ENCODE peak calls at places on chromosomes 2 and 18, in four cellular contexts. F is HepG2, B is SK-N-SH, O is HCT116. T is an unnamed sample.

GRCh38 chr2:54384301-54385035 is 71.7 kb upstream of the SPTBN1 start:
- DNase-seq in F (peak), B (no peak), O (no peak), T (no peak)

GRCh38 chr2:190455358-190456095 is 47.4 kb downstream of the MFSD6 start:
- DNase-seq in O (no peak), B (no peak), F (no peak), T (no peak)

GRCh38 chr2:62333961-62334360 is 138.0 kb downstream of the B3GNT2 start:
- DNase-seq in B (peak), O (no peak), F (no peak), T (peak)

GRCh38 chr2:234257859-234258561 is 207.5 kb downstream of the SPP2 start:
- DNase-seq in B (peak), F (peak), O (peak), T (peak)

GRCh38 chr2:232299084-232299483 is 79.5 kb upstream of the ALPP start:
- DNase-seq in O (no peak), B (no peak), F (no peak), T (no peak)

GRCh38 chr18:6645246-6645645 is 84.3 kb upstream of the ARHGAP28 start:
- DNase-seq in F (no peak), O (no peak), B (no peak), T (no peak)

GRCh38 chr18:4639628-4640310 is 184.7 kb upstream of the DLGAP1 start:
- DNase-seq in B (no peak), F (no peak), O (no peak), T (no peak)

GRCh38 chr2:30621836-30622235 is 174.8 kb downstream of the LCLAT1 start:
- DNase-seq in B (no peak), F (no peak), O (no peak), T (no peak)

GRCh38 chr18:54775686-54776085 is 52.6 kb upstream of the RAB27B start:
- DNase-seq in O (peak), B (peak), F (no peak), T (no peak)

GRCh38 chr2:12890481-12890980 is 173.8 kb downstream of the TRIB2 start:
- DNase-seq in O (no peak), B (no peak), F (no peak), T (no peak)

GRCh38 chr2:185279999-185280398 is 458.6 kb upstream of the FSIP2 start:
- DNase-seq in O (no peak), B (peak), F (peak), T (peak)

GRCh38 chr2:222311978-222312738 is 13.4 kb upstream of the PAX3 start:
- DNase-seq in B (no peak), F (no peak), O (no peak), T (no peak)

GRCh38 chr18:59478591-59478990 is 119.5 kb upstream of the LMAN1 start:
- DNase-seq in F (no peak), O (no peak), B (peak), T (no peak)

GRCh38 chr2:9950521-9951271 is 797 bp upstream of the GRHL1 start:
- DNase-seq in F (no peak), O (no peak), B (no peak), T (peak)

GRCh38 chr2:69222984-69223658 is 163.9 kb downstream of the GFPT1 start:
- DNase-seq in F (no peak), O (no peak), B (no peak), T (no peak)

GRCh38 chr18:79525556-79526467 is 130.1 kb downstream of the NFATC1 start:
- DNase-seq in B (no peak), O (no peak), F (no peak), T (no peak)

GRCh38 chr2:20571644-20572215 is 79.2 kb downstream of the HS1BP3 start:
- DNase-seq in F (no peak), B (no peak), O (no peak), T (no peak)

GRCh38 chr2:218024336-218024735 is 21.5 kb upstream of the TNS1 start:
- DNase-seq in O (no peak), F (no peak), B (peak), T (no peak)

GRCh38 chr2:24628746-24629145 is 137.7 kb downstream of the NCOA1 start:
- DNase-seq in F (no peak), B (no peak), O (no peak), T (no peak)

GRCh38 chr2:187050409-187050998 is 201.5 kb upstream of the ZSWIM2 start:
- DNase-seq in F (no peak), B (no peak), O (no peak), T (no peak)

GRCh38 chr2:27162151-27163121 is 13.6 kb downstream of the TCF23 start:
- DNase-seq in B (no peak), O (no peak), F (peak), T (peak)

GRCh38 chr2:179344280-179344961 is 79.8 kb upstream of the SESTD1 start:
- DNase-seq in F (peak), O (no peak), B (no peak), T (no peak)

GRCh38 chr18:31225668-31226067 is 63.0 kb upstream of the DSC1 start:
- DNase-seq in B (no peak), O (no peak), F (peak), T (no peak)

GRCh38 chr18:58364867-58365533 is 263.9 kb downstream of the ALPK2 start:
- DNase-seq in B (no peak), F (no peak), O (no peak), T (no peak)

GRCh38 chr2:174759381-174760064 is 4.7 kb downstream of the CHRNA1 start:
- DNase-seq in O (no peak), F (no peak), B (no peak), T (no peak)

GRCh38 chr2:64606495-64607363 is 47.0 kb downstream of the SERTAD2 start:
- DNase-seq in O (no peak), B (no peak), F (peak), T (peak)

GRCh38 chr2:25651066-25651465 is 22.3 kb downstream of the DTNB start:
- DNase-seq in F (no peak), O (no peak), B (no peak), T (peak)

DNA sequence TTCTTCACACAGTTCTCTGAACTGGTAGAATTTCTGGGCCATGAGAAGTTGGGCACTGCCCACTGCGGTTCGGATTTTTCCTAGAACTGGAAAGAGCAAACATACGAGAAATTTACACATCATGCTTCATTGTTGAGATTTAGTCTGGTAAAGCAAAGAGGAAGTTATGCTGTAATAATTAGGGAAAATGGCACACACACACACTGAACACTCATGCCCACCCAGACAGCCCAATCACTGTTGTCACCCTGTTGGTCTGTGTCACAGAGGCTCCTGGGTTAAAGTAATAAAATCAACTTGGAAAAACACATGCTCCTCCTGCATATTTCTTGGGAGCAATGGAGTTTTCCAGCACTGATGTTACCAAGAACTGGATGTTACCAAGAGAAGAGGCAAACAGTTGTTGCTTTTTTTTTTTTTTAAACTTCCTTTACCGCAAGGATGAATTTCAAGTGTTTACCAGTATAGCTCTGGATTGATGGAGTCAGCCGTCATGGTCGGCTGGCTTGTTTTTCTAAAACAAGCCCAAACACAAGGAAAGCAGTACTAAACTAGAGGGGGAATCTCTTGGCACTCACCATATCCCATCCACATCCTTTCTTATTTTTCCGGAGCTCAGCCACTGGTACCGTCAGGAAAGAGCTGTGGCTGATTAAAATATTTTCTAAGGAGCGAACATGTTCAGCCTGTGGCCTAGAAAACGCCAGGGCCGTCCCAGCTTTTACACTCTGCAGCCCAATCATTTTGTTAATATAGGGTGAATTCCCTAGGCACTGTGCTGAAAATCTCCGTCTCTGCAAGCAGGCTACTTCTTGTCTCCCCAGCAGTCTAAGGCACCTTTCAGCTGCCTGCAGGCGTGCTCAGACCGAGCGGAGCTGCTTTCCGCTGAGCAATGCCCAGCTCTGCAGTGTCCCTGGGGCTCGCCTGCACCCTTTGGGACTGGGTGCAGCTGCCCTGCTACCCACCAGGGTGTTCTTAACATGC is 58.9 kb downstream of the TGIF1 start:
- DNase-seq in B (no peak), F (no peak), O (no peak), T (no peak)
- TF ChIP-seq JUND in B (no peak), F (no peak), O (no peak), T (no peak)

GRCh38 chr2:229673676-229674075 is 40.7 kb downstream of the DNER start:
- DNase-seq in O (no peak), F (no peak), B (no peak), T (peak)
- TF ChIP-seq JUND in O (no peak), F (no peak), B (no peak), T (no peak)

GRCh38 chr18:25467226-25468065 is 115.5 kb upstream of the ZNF521 start:
- DNase-seq in F (no peak), O (no peak), B (no peak), T (no peak)
- TF ChIP-seq JUND in F (no peak), O (no peak), B (peak), T (no peak)

GRCh38 chr18:62486290-62486964 is 36.4 kb upstream of the ZCCHC2 start:
- DNase-seq in O (peak), F (peak), B (no peak), T (peak)
- TF ChIP-seq JUND in O (peak), F (no peak), B (peak), T (no peak)

DNA sequence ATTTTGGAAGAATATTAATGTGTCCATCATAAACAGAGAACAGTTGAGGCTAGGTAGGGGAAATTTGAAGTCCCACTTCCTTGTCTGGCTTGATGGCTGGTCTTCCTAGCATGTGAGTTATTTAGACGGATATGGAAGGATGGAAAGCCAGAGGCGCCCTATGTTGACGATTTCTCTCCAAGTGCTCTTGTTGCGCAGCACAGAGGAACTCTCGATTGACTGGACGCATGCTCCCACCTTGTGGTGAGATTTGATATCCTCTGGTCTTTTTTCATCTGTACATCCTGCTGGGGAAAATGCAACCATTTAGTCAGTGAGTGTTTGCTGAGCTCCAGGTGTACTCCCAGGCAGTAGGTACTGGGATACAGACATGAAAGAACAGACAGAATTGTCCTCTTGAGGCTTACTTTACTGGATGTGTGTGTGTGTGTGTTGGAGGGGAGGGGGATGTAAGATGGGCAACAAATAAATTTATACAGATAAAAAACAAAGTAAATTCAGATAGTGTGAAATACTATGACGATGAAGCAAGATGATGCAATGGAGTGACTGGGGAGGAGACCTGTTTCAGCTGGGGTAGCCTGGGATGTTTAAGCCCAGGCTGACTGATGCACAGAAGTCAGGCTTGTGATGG is 137.2 kb downstream of the TRIM43 start:
- DNase-seq in O (peak), F (peak), B (peak), T (peak)
- TF ChIP-seq JUND in O (no peak), F (no peak), B (no peak), T (no peak)

GRCh38 chr2:160087854-160088745 is 25.7 kb upstream of the PLA2R1 start:
- DNase-seq in O (no peak), F (peak), B (no peak), T (no peak)
- TF ChIP-seq JUND in O (no peak), F (no peak), B (no peak), T (no peak)

GRCh38 chr18:42860011-42860410 is 255.5 kb downstream of the RIT2 start:
- DNase-seq in O (no peak), B (no peak), F (no peak), T (no peak)
- TF ChIP-seq JUND in O (no peak), B (no peak), F (no peak), T (no peak)

GRCh38 chr2:199459286-199460100 is 1.8 kb upstream of the SATB2 start:
- DNase-seq in B (peak), O (peak), F (peak), T (peak)
- TF ChIP-seq JUND in B (no peak), O (no peak), F (no peak), T (no peak)

GRCh38 chr2:241764272-241765241 is 12.1 kb upstream of the GAL3ST2 start:
- DNase-seq in B (peak), F (no peak), O (no peak), T (no peak)
- TF ChIP-seq JUND in B (no peak), F (no peak), O (no peak), T (no peak)

GRCh38 chr2:32947484-32948143 is 861 bp downstream of the LTBP1 start:
- DNase-seq in O (no peak), F (no peak), B (peak), T (peak)
- TF ChIP-seq JUND in O (no peak), F (no peak), B (no peak), T (no peak)

T was measured in T47D.